ENCODE peak calls at places on chromosome 16, in six cellular contexts. One of them, this sample, is unnamed.

GRCh38 chr16:53369921-53370320 is 64.3 kb upstream of the RBL2 start:
- DNase-seq in mucosa of descending colon: no peak
- DNase-seq in NCI-H2227 treated with DMSO at 0.1 percent for 48 hours: no peak
- DNase-seq in WTC11: no peak
- DNase-seq in T-helper 1 cell: no peak
- DNase-seq in activated T-cell treated with anti-CD3 and anti-CD28 coated beads for 1 hour: no peak
- DNase-seq in this sample: no peak

GRCh38 chr16:87702325-87702811 is 63.4 kb downstream of the KLHDC4 start:
- DNase-seq in T-helper 1 cell: peak
- DNase-seq in WTC11: peak
- DNase-seq in NCI-H2227 treated with DMSO at 0.1 percent for 48 hours: no peak
- DNase-seq in mucosa of descending colon: peak
- DNase-seq in activated T-cell treated with anti-CD3 and anti-CD28 coated beads for 1 hour: peak
- DNase-seq in this sample: no peak

GRCh38 chr16:85662036-85662812 is 26.5 kb downstream of the GINS2 start:
- DNase-seq in NCI-H2227 treated with DMSO at 0.1 percent for 48 hours: no peak
- DNase-seq in mucosa of descending colon: no peak
- DNase-seq in T-helper 1 cell: no peak
- DNase-seq in WTC11: no peak
- DNase-seq in activated T-cell treated with anti-CD3 and anti-CD28 coated beads for 1 hour: no peak
- DNase-seq in this sample: no peak

GRCh38 chr16:68636818-68637217 is 8.3 kb upstream of the CDH3 start:
- DNase-seq in WTC11: no peak
- DNase-seq in NCI-H2227 treated with DMSO at 0.1 percent for 48 hours: no peak
- DNase-seq in T-helper 1 cell: no peak
- DNase-seq in mucosa of descending colon: no peak
- DNase-seq in activated T-cell treated with anti-CD3 and anti-CD28 coated beads for 1 hour: no peak
- DNase-seq in this sample: no peak

GRCh38 chr16:11903906-11904305 is 11.8 kb downstream of the GSPT1 start:
- DNase-seq in WTC11: no peak
- DNase-seq in NCI-H2227 treated with DMSO at 0.1 percent for 48 hours: no peak
- DNase-seq in T-helper 1 cell: no peak
- DNase-seq in activated T-cell treated with anti-CD3 and anti-CD28 coated beads for 1 hour: no peak
- DNase-seq in mucosa of descending colon: no peak
- DNase-seq in this sample: no peak

GRCh38 chr16:30335598-30336474 is 19.3 kb downstream of the CD2BP2 start:
- DNase-seq in activated T-cell treated with anti-CD3 and anti-CD28 coated beads for 1 hour: no peak
- DNase-seq in NCI-H2227 treated with DMSO at 0.1 percent for 48 hours: no peak
- DNase-seq in mucosa of descending colon: peak
- DNase-seq in WTC11: no peak
- DNase-seq in T-helper 1 cell: no peak
- DNase-seq in this sample: no peak

GRCh38 chr16:3951861-3952332 is 71.4 kb upstream of the CREBBP start:
- DNase-seq in WTC11: no peak
- DNase-seq in NCI-H2227 treated with DMSO at 0.1 percent for 48 hours: no peak
- DNase-seq in T-helper 1 cell: no peak
- DNase-seq in mucosa of descending colon: no peak
- DNase-seq in activated T-cell treated with anti-CD3 and anti-CD28 coated beads for 1 hour: no peak
- DNase-seq in this sample: no peak

GRCh38 chr16:27315333-27316037 is 1.7 kb downstream of the IL4R start:
- DNase-seq in NCI-H2227 treated with DMSO at 0.1 percent for 48 hours: no peak
- DNase-seq in mucosa of descending colon: no peak
- DNase-seq in T-helper 1 cell: peak
- DNase-seq in WTC11: peak
- DNase-seq in activated T-cell treated with anti-CD3 and anti-CD28 coated beads for 1 hour: peak
- DNase-seq in this sample: peak

GRCh38 chr16:28140788-28141618 is 70.8 kb downstream of the XPO6 start:
- DNase-seq in NCI-H2227 treated with DMSO at 0.1 percent for 48 hours: no peak
- DNase-seq in activated T-cell treated with anti-CD3 and anti-CD28 coated beads for 1 hour: peak
- DNase-seq in T-helper 1 cell: peak
- DNase-seq in WTC11: no peak
- DNase-seq in mucosa of descending colon: peak
- DNase-seq in this sample: peak

GRCh38 chr16:75305364-75306101 is 54.1 kb upstream of the BCAR1 start:
- DNase-seq in WTC11: no peak
- DNase-seq in mucosa of descending colon: peak
- DNase-seq in activated T-cell treated with anti-CD3 and anti-CD28 coated beads for 1 hour: peak
- DNase-seq in T-helper 1 cell: no peak
- DNase-seq in NCI-H2227 treated with DMSO at 0.1 percent for 48 hours: peak
- DNase-seq in this sample: peak

GRCh38 chr16:86537486-86537885 is 17.5 kb downstream of the MTHFSD start:
- DNase-seq in mucosa of descending colon: no peak
- DNase-seq in NCI-H2227 treated with DMSO at 0.1 percent for 48 hours: no peak
- DNase-seq in T-helper 1 cell: no peak
- DNase-seq in WTC11: no peak
- DNase-seq in activated T-cell treated with anti-CD3 and anti-CD28 coated beads for 1 hour: no peak
- DNase-seq in this sample: no peak

GRCh38 chr16:30117768-30118167 is 4.4 kb upstream of the GDPD3 start:
- DNase-seq in mucosa of descending colon: no peak
- DNase-seq in activated T-cell treated with anti-CD3 and anti-CD28 coated beads for 1 hour: no peak
- DNase-seq in WTC11: no peak
- DNase-seq in NCI-H2227 treated with DMSO at 0.1 percent for 48 hours: no peak
- DNase-seq in T-helper 1 cell: no peak
- DNase-seq in this sample: no peak

GRCh38 chr16:85284138-85284897 is 172.0 kb upstream of the CIBAR2 start:
- DNase-seq in NCI-H2227 treated with DMSO at 0.1 percent for 48 hours: peak
- DNase-seq in T-helper 1 cell: no peak
- DNase-seq in mucosa of descending colon: no peak
- DNase-seq in WTC11: no peak
- DNase-seq in activated T-cell treated with anti-CD3 and anti-CD28 coated beads for 1 hour: no peak
- DNase-seq in this sample: no peak

GRCh38 chr16:67939507-67940435 is 3.1 kb upstream of the PSMB10 start:
- DNase-seq in NCI-H2227 treated with DMSO at 0.1 percent for 48 hours: no peak
- DNase-seq in mucosa of descending colon: peak
- DNase-seq in activated T-cell treated with anti-CD3 and anti-CD28 coated beads for 1 hour: peak
- DNase-seq in WTC11: no peak
- DNase-seq in T-helper 1 cell: no peak
- DNase-seq in this sample: peak

GRCh38 chr16:73847090-73847489 is 449.5 kb upstream of the PSMD7 start:
- DNase-seq in mucosa of descending colon: peak
- DNase-seq in WTC11: peak
- DNase-seq in T-helper 1 cell: no peak
- DNase-seq in activated T-cell treated with anti-CD3 and anti-CD28 coated beads for 1 hour: no peak
- DNase-seq in NCI-H2227 treated with DMSO at 0.1 percent for 48 hours: no peak
- DNase-seq in this sample: no peak

GRCh38 chr16:69941251-69942098 is 9.7 kb upstream of the CLEC18A start:
- DNase-seq in activated T-cell treated with anti-CD3 and anti-CD28 coated beads for 1 hour: no peak
- DNase-seq in T-helper 1 cell: no peak
- DNase-seq in mucosa of descending colon: no peak
- DNase-seq in NCI-H2227 treated with DMSO at 0.1 percent for 48 hours: no peak
- DNase-seq in WTC11: no peak
- DNase-seq in this sample: no peak

GRCh38 chr16:29806641-29807425 is 504 bp downstream of the MAZ start:
- DNase-seq in NCI-H2227 treated with DMSO at 0.1 percent for 48 hours: no peak
- DNase-seq in WTC11: peak
- DNase-seq in T-helper 1 cell: peak
- DNase-seq in activated T-cell treated with anti-CD3 and anti-CD28 coated beads for 1 hour: no peak
- DNase-seq in mucosa of descending colon: peak
- DNase-seq in this sample: peak

GRCh38 chr16:11234884-11235702 is 20.9 kb downstream of the SOCS1 start:
- DNase-seq in WTC11: no peak
- DNase-seq in T-helper 1 cell: no peak
- DNase-seq in mucosa of descending colon: no peak
- DNase-seq in activated T-cell treated with anti-CD3 and anti-CD28 coated beads for 1 hour: no peak
- DNase-seq in NCI-H2227 treated with DMSO at 0.1 percent for 48 hours: no peak
- DNase-seq in this sample: no peak

GRCh38 chr16:19872179-19872863 is 12.3 kb downstream of the GPRC5B start:
- DNase-seq in T-helper 1 cell: no peak
- DNase-seq in activated T-cell treated with anti-CD3 and anti-CD28 coated beads for 1 hour: no peak
- DNase-seq in mucosa of descending colon: no peak
- DNase-seq in WTC11: no peak
- DNase-seq in NCI-H2227 treated with DMSO at 0.1 percent for 48 hours: no peak
- DNase-seq in this sample: no peak

GRCh38 chr16:17224859-17225258 is 245.9 kb downstream of the XYLT1 start:
- DNase-seq in NCI-H2227 treated with DMSO at 0.1 percent for 48 hours: no peak
- DNase-seq in T-helper 1 cell: peak
- DNase-seq in activated T-cell treated with anti-CD3 and anti-CD28 coated beads for 1 hour: no peak
- DNase-seq in WTC11: no peak
- DNase-seq in mucosa of descending colon: peak
- DNase-seq in this sample: peak

GRCh38 chr16:86508947-86509758 is 1.2 kb upstream of the FOXF1 start:
- DNase-seq in NCI-H2227 treated with DMSO at 0.1 percent for 48 hours: no peak
- DNase-seq in WTC11: no peak
- DNase-seq in mucosa of descending colon: peak
- DNase-seq in T-helper 1 cell: peak
- DNase-seq in activated T-cell treated with anti-CD3 and anti-CD28 coated beads for 1 hour: no peak
- DNase-seq in this sample: no peak

GRCh38 chr16:1530883-1531637 is 2.4 kb upstream of the TMEM204 start:
- DNase-seq in activated T-cell treated with anti-CD3 and anti-CD28 coated beads for 1 hour: no peak
- DNase-seq in T-helper 1 cell: no peak
- DNase-seq in mucosa of descending colon: no peak
- DNase-seq in NCI-H2227 treated with DMSO at 0.1 percent for 48 hours: no peak
- DNase-seq in WTC11: no peak
- DNase-seq in this sample: no peak

GRCh38 chr16:62135903-62136302 is 99.7 kb upstream of the CDH8 start:
- DNase-seq in NCI-H2227 treated with DMSO at 0.1 percent for 48 hours: no peak
- DNase-seq in WTC11: no peak
- DNase-seq in T-helper 1 cell: no peak
- DNase-seq in mucosa of descending colon: no peak
- DNase-seq in activated T-cell treated with anti-CD3 and anti-CD28 coated beads for 1 hour: no peak
- DNase-seq in this sample: no peak

GRCh38 chr16:19883296-19883951 is 1.2 kb downstream of the GPRC5B start:
- DNase-seq in mucosa of descending colon: no peak
- DNase-seq in activated T-cell treated with anti-CD3 and anti-CD28 coated beads for 1 hour: no peak
- DNase-seq in WTC11: peak
- DNase-seq in NCI-H2227 treated with DMSO at 0.1 percent for 48 hours: no peak
- DNase-seq in T-helper 1 cell: no peak
- DNase-seq in this sample: peak

GRCh38 chr16:24071990-24072389 is 184.1 kb upstream of the CACNG3 start:
- DNase-seq in T-helper 1 cell: no peak
- DNase-seq in activated T-cell treated with anti-CD3 and anti-CD28 coated beads for 1 hour: no peak
- DNase-seq in NCI-H2227 treated with DMSO at 0.1 percent for 48 hours: no peak
- DNase-seq in mucosa of descending colon: no peak
- DNase-seq in WTC11: no peak
- DNase-seq in this sample: no peak

GRCh38 chr16:84247844-84248243 is 8.0 kb upstream of the KCNG4 start:
- DNase-seq in mucosa of descending colon: no peak
- DNase-seq in NCI-H2227 treated with DMSO at 0.1 percent for 48 hours: no peak
- DNase-seq in T-helper 1 cell: no peak
- DNase-seq in WTC11: no peak
- DNase-seq in activated T-cell treated with anti-CD3 and anti-CD28 coated beads for 1 hour: no peak
- DNase-seq in this sample: no peak

GRCh38 chr16:66874079-66874775 is 6.1 kb upstream of the PDP2 start:
- DNase-seq in activated T-cell treated with anti-CD3 and anti-CD28 coated beads for 1 hour: no peak
- DNase-seq in mucosa of descending colon: no peak
- DNase-seq in T-helper 1 cell: peak
- DNase-seq in NCI-H2227 treated with DMSO at 0.1 percent for 48 hours: no peak
- DNase-seq in WTC11: no peak
- DNase-seq in this sample: no peak

GRCh38 chr16:84898447-84898846 is 78.7 kb downstream of the CRISPLD2 start:
- DNase-seq in WTC11: no peak
- DNase-seq in activated T-cell treated with anti-CD3 and anti-CD28 coated beads for 1 hour: no peak
- DNase-seq in T-helper 1 cell: no peak
- DNase-seq in mucosa of descending colon: no peak
- DNase-seq in NCI-H2227 treated with DMSO at 0.1 percent for 48 hours: no peak
- DNase-seq in this sample: no peak

GRCh38 chr16:67419502-67419901 is 3.2 kb upstream of the ZDHHC1 start:
- DNase-seq in WTC11: no peak
- DNase-seq in mucosa of descending colon: no peak
- DNase-seq in NCI-H2227 treated with DMSO at 0.1 percent for 48 hours: no peak
- DNase-seq in T-helper 1 cell: no peak
- DNase-seq in activated T-cell treated with anti-CD3 and anti-CD28 coated beads for 1 hour: no peak
- DNase-seq in this sample: no peak

GRCh38 chr16:66474750-66475199 is 47.7 kb downstream of the BEAN1 start:
- DNase-seq in WTC11: no peak
- DNase-seq in NCI-H2227 treated with DMSO at 0.1 percent for 48 hours: no peak
- DNase-seq in mucosa of descending colon: peak
- DNase-seq in activated T-cell treated with anti-CD3 and anti-CD28 coated beads for 1 hour: peak
- DNase-seq in T-helper 1 cell: peak
- DNase-seq in this sample: no peak

GRCh38 chr16:31000671-31001382 is 9.6 kb downstream of the STX1B start:
- DNase-seq in NCI-H2227 treated with DMSO at 0.1 percent for 48 hours: no peak
- DNase-seq in T-helper 1 cell: no peak
- DNase-seq in mucosa of descending colon: no peak
- DNase-seq in WTC11: no peak
- DNase-seq in activated T-cell treated with anti-CD3 and anti-CD28 coated beads for 1 hour: no peak
- DNase-seq in this sample: no peak

GRCh38 chr16:88570691-88571092 is 489 bp downstream of the ZC3H18 start:
- DNase-seq in NCI-H2227 treated with DMSO at 0.1 percent for 48 hours: no peak
- DNase-seq in mucosa of descending colon: peak
- DNase-seq in T-helper 1 cell: peak
- DNase-seq in activated T-cell treated with anti-CD3 and anti-CD28 coated beads for 1 hour: peak
- DNase-seq in WTC11: no peak
- DNase-seq in this sample: no peak

GRCh38 chr16:89737341-89738071 is 16.2 kb downstream of the ZNF276 start:
- DNase-seq in mucosa of descending colon: no peak
- DNase-seq in activated T-cell treated with anti-CD3 and anti-CD28 coated beads for 1 hour: no peak
- DNase-seq in NCI-H2227 treated with DMSO at 0.1 percent for 48 hours: no peak
- DNase-seq in WTC11: no peak
- DNase-seq in T-helper 1 cell: peak
- DNase-seq in this sample: no peak

GRCh38 chr16:23482778-23483177 is 27.5 kb downstream of the GGA2 start:
- DNase-seq in WTC11: no peak
- DNase-seq in T-helper 1 cell: peak
- DNase-seq in mucosa of descending colon: no peak
- DNase-seq in activated T-cell treated with anti-CD3 and anti-CD28 coated beads for 1 hour: no peak
- DNase-seq in NCI-H2227 treated with DMSO at 0.1 percent for 48 hours: no peak
- DNase-seq in this sample: no peak

GRCh38 chr16:48558269-48558915 is 51.6 kb downstream of the N4BP1 start:
- DNase-seq in WTC11: no peak
- DNase-seq in T-helper 1 cell: peak
- DNase-seq in mucosa of descending colon: no peak
- DNase-seq in activated T-cell treated with anti-CD3 and anti-CD28 coated beads for 1 hour: no peak
- DNase-seq in NCI-H2227 treated with DMSO at 0.1 percent for 48 hours: no peak
- DNase-seq in this sample: no peak

GRCh38 chr16:55042556-55043432 is 112.1 kb downstream of the IRX5 start:
- DNase-seq in WTC11: no peak
- DNase-seq in T-helper 1 cell: no peak
- DNase-seq in mucosa of descending colon: no peak
- DNase-seq in activated T-cell treated with anti-CD3 and anti-CD28 coated beads for 1 hour: no peak
- DNase-seq in NCI-H2227 treated with DMSO at 0.1 percent for 48 hours: no peak
- DNase-seq in this sample: no peak

GRCh38 chr16:82259731-82260130 is 89.7 kb upstream of the MPHOSPH6 start:
- DNase-seq in NCI-H2227 treated with DMSO at 0.1 percent for 48 hours: no peak
- DNase-seq in activated T-cell treated with anti-CD3 and anti-CD28 coated beads for 1 hour: no peak
- DNase-seq in WTC11: no peak
- DNase-seq in T-helper 1 cell: no peak
- DNase-seq in mucosa of descending colon: no peak
- DNase-seq in this sample: no peak

GRCh38 chr16:10929853-10930754 is 12.2 kb downstream of the DEXI start:
- DNase-seq in activated T-cell treated with anti-CD3 and anti-CD28 coated beads for 1 hour: no peak
- DNase-seq in WTC11: no peak
- DNase-seq in T-helper 1 cell: no peak
- DNase-seq in NCI-H2227 treated with DMSO at 0.1 percent for 48 hours: no peak
- DNase-seq in mucosa of descending colon: no peak
- DNase-seq in this sample: no peak

GRCh38 chr16:50273888-50274770 is 7.8 kb downstream of the ADCY7 start:
- DNase-seq in WTC11: no peak
- DNase-seq in NCI-H2227 treated with DMSO at 0.1 percent for 48 hours: no peak
- DNase-seq in mucosa of descending colon: no peak
- DNase-seq in T-helper 1 cell: peak
- DNase-seq in activated T-cell treated with anti-CD3 and anti-CD28 coated beads for 1 hour: peak
- DNase-seq in this sample: no peak

This sample was measured in stomach.